ENCODE peak calls at places on chromosomes 2 and 18, in eight cellular contexts. One of them, this sample, is unnamed. For H3K4me1, the result is how much of the 10 kb centered on the place peaks cover.

GRCh38 chr18:26865557-26865956 is at the start of gene AQP4:
- DNase-seq in hepatocyte: no peak
- DNase-seq in PC-9: no peak
- DNase-seq in neural progenitor cell: peak
- DNase-seq in OCI-LY7: no peak
- DNase-seq in GM23248: no peak
- DNase-seq in GM23338: peak
- DNase-seq in mammary epithelial cell: no peak
- DNase-seq in this sample: no peak

GRCh38 chr2:240810621-240811020 is 9.4 kb downstream of the KIF1A start:
- DNase-seq in hepatocyte: no peak
- DNase-seq in PC-9: no peak
- DNase-seq in neural progenitor cell: no peak
- DNase-seq in OCI-LY7: no peak
- DNase-seq in GM23248: no peak
- DNase-seq in GM23338: no peak
- DNase-seq in mammary epithelial cell: no peak
- DNase-seq in this sample: no peak

GRCh38 chr2:43676322-43677050 is at the start of gene C1GALT1C1L:
- DNase-seq in hepatocyte: peak
- DNase-seq in PC-9: peak
- DNase-seq in neural progenitor cell: no peak
- DNase-seq in OCI-LY7: no peak
- DNase-seq in GM23248: peak
- DNase-seq in GM23338: peak
- DNase-seq in mammary epithelial cell: peak
- DNase-seq in this sample: peak

GRCh38 chr2:139162456-139162855 is 382.3 kb upstream of the NXPH2 start:
- DNase-seq in hepatocyte: no peak
- DNase-seq in PC-9: no peak
- DNase-seq in neural progenitor cell: no peak
- DNase-seq in OCI-LY7: no peak
- DNase-seq in GM23248: no peak
- DNase-seq in GM23338: no peak
- DNase-seq in mammary epithelial cell: no peak
- DNase-seq in this sample: no peak

GRCh38 chr18:3485153-3486149 is 35.5 kb downstream of the TGIF1 start:
- DNase-seq in hepatocyte: no peak
- DNase-seq in PC-9: no peak
- DNase-seq in neural progenitor cell: no peak
- DNase-seq in OCI-LY7: no peak
- DNase-seq in GM23248: no peak
- DNase-seq in GM23338: no peak
- DNase-seq in mammary epithelial cell: no peak
- DNase-seq in this sample: no peak

GRCh38 chr2:18445412-18446320 is 114.8 kb downstream of the RDH14 start:
- DNase-seq in hepatocyte: no peak
- DNase-seq in PC-9: no peak
- DNase-seq in neural progenitor cell: no peak
- DNase-seq in OCI-LY7: no peak
- DNase-seq in GM23248: peak
- DNase-seq in GM23338: no peak
- DNase-seq in mammary epithelial cell: no peak
- DNase-seq in this sample: no peak

GRCh38 chr18:7921938-7922587 is 354.9 kb downstream of the PTPRM start:
- DNase-seq in hepatocyte: peak
- DNase-seq in PC-9: peak
- DNase-seq in neural progenitor cell: no peak
- DNase-seq in OCI-LY7: no peak
- DNase-seq in GM23248: peak
- DNase-seq in GM23338: no peak
- DNase-seq in mammary epithelial cell: peak
- DNase-seq in this sample: no peak

GRCh38 chr2:3302751-3303582 is 74.7 kb downstream of the EIPR1 start:
- DNase-seq in hepatocyte: no peak
- DNase-seq in PC-9: no peak
- DNase-seq in neural progenitor cell: peak
- DNase-seq in OCI-LY7: no peak
- DNase-seq in GM23248: no peak
- DNase-seq in GM23338: no peak
- DNase-seq in mammary epithelial cell: no peak
- DNase-seq in this sample: peak

GRCh38 chr18:10514082-10514481 is 11.7 kb upstream of the NAPG start:
- DNase-seq in hepatocyte: no peak
- DNase-seq in PC-9: no peak
- DNase-seq in neural progenitor cell: no peak
- DNase-seq in OCI-LY7: no peak
- DNase-seq in GM23248: no peak
- DNase-seq in GM23338: no peak
- DNase-seq in mammary epithelial cell: no peak
- DNase-seq in this sample: no peak

GRCh38 chr2:114108819-114109416 is 219.0 kb downstream of the ACTR3 start:
- DNase-seq in hepatocyte: no peak
- DNase-seq in PC-9: no peak
- DNase-seq in neural progenitor cell: peak
- DNase-seq in OCI-LY7: no peak
- DNase-seq in GM23248: no peak
- DNase-seq in GM23338: peak
- DNase-seq in mammary epithelial cell: no peak
- DNase-seq in this sample: no peak

GRCh38 chr2:170525566-170525900 is 189.6 kb upstream of the SP5 start:
- DNase-seq in hepatocyte: peak
- DNase-seq in PC-9: peak
- DNase-seq in neural progenitor cell: no peak
- DNase-seq in OCI-LY7: no peak
- DNase-seq in GM23248: peak
- DNase-seq in GM23338: no peak
- DNase-seq in mammary epithelial cell: peak
- DNase-seq in this sample: peak

DNA sequence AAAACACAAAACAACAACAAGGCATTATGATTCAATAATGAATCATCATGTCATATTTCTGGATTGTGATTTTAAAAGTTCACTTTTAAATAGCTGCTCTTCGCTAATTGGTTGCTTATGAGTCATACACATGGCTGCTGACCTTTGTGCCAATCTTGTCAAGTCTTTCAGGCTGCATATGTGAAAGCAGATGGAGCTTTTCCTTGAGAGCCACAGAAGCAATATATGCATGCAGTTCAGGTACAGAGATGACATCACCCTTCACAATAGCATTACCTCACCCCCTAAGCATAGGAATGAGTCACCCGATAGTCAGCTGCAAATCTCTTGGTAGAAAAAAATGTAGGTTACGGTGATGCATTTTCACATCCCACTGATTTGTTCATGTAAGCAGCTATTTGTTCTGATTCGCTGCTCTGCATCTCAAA is 27.2 kb downstream of the EIF2AK3 start:
- DNase-seq in hepatocyte: peak
- DNase-seq in PC-9: peak
- DNase-seq in neural progenitor cell: peak
- DNase-seq in OCI-LY7: peak
- DNase-seq in GM23248: peak
- DNase-seq in GM23338: peak
- DNase-seq in mammary epithelial cell: peak
- DNase-seq in this sample: peak
- H3K4me1 ChIP-seq in hepatocyte: under half
- H3K4me1 ChIP-seq in PC-9: under half
- H3K4me1 ChIP-seq in neural progenitor cell: half or more
- H3K4me1 ChIP-seq in OCI-LY7: half or more
- H3K4me1 ChIP-seq in GM23248: under half
- H3K4me1 ChIP-seq in GM23338: under half
- H3K4me1 ChIP-seq in mammary epithelial cell: under half
- H3K4me1 ChIP-seq in this sample: under half

DNA sequence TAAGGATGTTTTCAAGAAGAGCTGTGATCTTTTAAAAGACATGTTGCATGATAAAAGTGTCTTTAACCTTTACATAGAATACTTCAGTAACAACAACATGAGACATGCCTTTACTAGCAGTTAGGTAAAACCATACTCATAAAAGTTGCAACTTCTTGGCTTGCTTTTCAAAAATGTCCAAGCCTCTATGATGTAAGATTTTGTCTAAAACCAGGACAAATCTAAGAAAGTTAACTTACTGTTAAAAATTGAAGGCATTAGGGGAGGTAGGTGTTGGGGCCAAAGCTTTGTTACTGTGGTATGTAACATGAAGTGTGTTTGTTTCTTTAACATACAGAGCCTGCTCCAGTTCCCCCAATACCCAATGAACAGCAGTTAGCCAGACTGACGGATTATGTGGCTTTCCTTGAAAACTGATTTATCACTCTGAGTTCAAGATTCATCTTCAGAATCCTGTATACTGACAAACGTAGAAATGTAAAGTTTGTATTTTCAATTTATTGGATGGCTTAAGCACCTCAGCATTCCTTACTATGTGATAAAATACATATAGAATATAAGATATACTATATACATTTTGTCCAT is 11.7 kb downstream of the COPS8 start:
- DNase-seq in hepatocyte: no peak
- DNase-seq in PC-9: no peak
- DNase-seq in neural progenitor cell: no peak
- DNase-seq in OCI-LY7: no peak
- DNase-seq in GM23248: peak
- DNase-seq in GM23338: no peak
- DNase-seq in mammary epithelial cell: peak
- DNase-seq in this sample: no peak
- H3K4me2 ChIP-seq in hepatocyte: no peak
- H3K4me2 ChIP-seq in PC-9: no peak
- H3K4me2 ChIP-seq in neural progenitor cell: no peak
- H3K4me2 ChIP-seq in OCI-LY7: no peak
- H3K4me2 ChIP-seq in GM23248: peak
- H3K4me2 ChIP-seq in GM23338: no peak
- H3K4me2 ChIP-seq in mammary epithelial cell: peak
- H3K4me2 ChIP-seq in this sample: peak

DNA sequence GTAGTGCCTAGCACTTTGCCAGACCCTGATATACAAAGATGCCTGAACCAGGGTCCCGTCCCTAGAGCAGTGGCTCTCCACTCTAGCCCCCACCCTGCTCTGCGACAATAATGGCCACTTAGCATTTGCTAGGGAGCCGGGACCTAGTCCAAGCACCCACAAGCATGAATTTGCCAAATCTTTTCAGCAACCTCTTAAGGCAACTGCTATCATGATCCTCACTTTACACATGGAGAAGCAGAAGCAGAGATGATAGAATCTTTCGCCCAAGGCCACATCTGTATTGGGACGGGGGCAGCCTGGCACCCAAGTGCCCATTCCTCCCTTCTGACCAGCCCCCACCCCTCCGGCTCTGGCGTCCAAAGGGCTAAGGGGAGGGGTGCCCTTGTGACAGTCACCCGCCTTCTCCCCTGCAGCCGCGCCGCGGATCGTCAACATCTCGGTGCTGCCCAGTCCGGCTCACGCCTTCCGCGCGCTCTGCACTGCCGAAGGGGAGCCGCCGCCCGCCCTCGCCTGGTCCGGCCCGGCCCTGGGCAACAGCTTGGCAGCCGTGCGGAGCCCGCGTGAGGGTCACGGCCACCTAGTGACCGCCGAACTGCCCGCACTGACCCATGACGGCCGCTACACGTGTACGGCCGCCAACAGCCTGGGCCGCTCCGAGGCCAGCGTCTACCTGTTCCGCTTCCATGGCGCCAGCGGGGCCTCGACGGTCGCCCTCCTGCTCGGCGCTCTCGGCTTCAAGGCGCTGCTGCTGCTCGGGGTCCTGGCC is 13.0 kb downstream of the SIGLEC15 start:
- DNase-seq in hepatocyte: no peak
- DNase-seq in PC-9: no peak
- DNase-seq in neural progenitor cell: no peak
- DNase-seq in OCI-LY7: no peak
- DNase-seq in GM23248: peak
- DNase-seq in GM23338: no peak
- DNase-seq in mammary epithelial cell: no peak
- DNase-seq in this sample: no peak
- H3K4me1 ChIP-seq in hepatocyte: under half
- H3K4me1 ChIP-seq in PC-9: under half
- H3K4me1 ChIP-seq in neural progenitor cell: under half
- H3K4me1 ChIP-seq in OCI-LY7: under half
- H3K4me1 ChIP-seq in GM23248: under half
- H3K4me1 ChIP-seq in GM23338: under half
- H3K4me1 ChIP-seq in mammary epithelial cell: under half
- H3K4me1 ChIP-seq in this sample: under half

GRCh38 chr18:54720590-54720989 is 107.7 kb upstream of the RAB27B start:
- DNase-seq in hepatocyte: no peak
- DNase-seq in PC-9: no peak
- DNase-seq in neural progenitor cell: no peak
- DNase-seq in OCI-LY7: no peak
- DNase-seq in GM23248: no peak
- DNase-seq in GM23338: no peak
- DNase-seq in mammary epithelial cell: no peak
- DNase-seq in this sample: no peak

GRCh38 chr18:54718436-54718773 is 109.9 kb upstream of the RAB27B start:
- DNase-seq in hepatocyte: no peak
- DNase-seq in PC-9: no peak
- DNase-seq in neural progenitor cell: no peak
- DNase-seq in OCI-LY7: no peak
- DNase-seq in GM23248: no peak
- DNase-seq in GM23338: no peak
- DNase-seq in mammary epithelial cell: no peak
- DNase-seq in this sample: no peak

GRCh38 chr18:54713386-54713785 is 114.9 kb upstream of the RAB27B start:
- DNase-seq in hepatocyte: no peak
- DNase-seq in PC-9: no peak
- DNase-seq in neural progenitor cell: no peak
- DNase-seq in OCI-LY7: no peak
- DNase-seq in GM23248: no peak
- DNase-seq in GM23338: no peak
- DNase-seq in mammary epithelial cell: no peak
- DNase-seq in this sample: no peak

GRCh38 chr18:54716586-54716985 is 111.7 kb upstream of the RAB27B start:
- DNase-seq in hepatocyte: no peak
- DNase-seq in PC-9: no peak
- DNase-seq in neural progenitor cell: no peak
- DNase-seq in OCI-LY7: no peak
- DNase-seq in GM23248: no peak
- DNase-seq in GM23338: no peak
- DNase-seq in mammary epithelial cell: no peak
- DNase-seq in this sample: no peak

DNA sequence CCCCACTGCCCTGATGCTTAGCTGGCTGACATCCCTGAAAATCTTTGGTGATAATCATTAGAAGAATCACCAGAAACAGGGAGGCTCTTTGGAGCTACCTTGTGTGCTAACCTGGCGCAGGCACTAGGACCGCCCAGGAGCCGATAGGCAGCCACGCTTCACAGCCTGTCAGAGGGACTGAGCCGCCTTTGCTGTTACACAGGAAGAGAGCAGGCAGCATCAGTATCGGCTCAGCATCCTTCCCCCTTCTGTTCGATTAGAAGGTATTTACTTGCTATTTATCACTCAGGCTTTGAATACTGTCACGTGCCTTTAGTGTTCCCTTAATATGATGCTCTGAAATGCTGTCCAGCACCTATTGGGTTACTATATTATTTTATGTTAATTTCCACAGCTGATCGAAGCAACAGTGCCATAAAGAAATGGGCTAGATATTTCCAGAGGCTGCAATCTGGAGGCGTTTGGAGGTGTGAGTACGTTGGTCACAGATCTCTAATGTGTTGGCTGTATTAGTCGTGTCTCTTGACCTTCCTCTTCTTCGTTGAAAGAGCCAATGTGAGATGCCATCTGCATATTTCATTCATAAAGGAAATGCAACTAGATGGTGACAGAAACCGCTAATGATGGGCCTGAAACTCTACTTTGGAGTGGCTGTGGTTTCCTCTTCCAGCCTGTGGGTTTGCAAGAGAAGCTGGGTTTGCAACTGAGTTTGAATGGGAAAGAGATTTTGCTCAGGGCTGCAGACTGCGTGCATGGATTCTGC is 110.4 kb upstream of the RAB27B start:
- DNase-seq in hepatocyte: no peak
- DNase-seq in PC-9: no peak
- DNase-seq in neural progenitor cell: peak
- DNase-seq in OCI-LY7: peak
- DNase-seq in GM23248: no peak
- DNase-seq in GM23338: peak
- DNase-seq in mammary epithelial cell: no peak
- DNase-seq in this sample: peak
- H3K4me2 ChIP-seq in hepatocyte: peak
- H3K4me2 ChIP-seq in PC-9: no peak
- H3K4me2 ChIP-seq in neural progenitor cell: peak
- H3K4me2 ChIP-seq in OCI-LY7: peak
- H3K4me2 ChIP-seq in GM23248: no peak
- H3K4me2 ChIP-seq in GM23338: peak
- H3K4me2 ChIP-seq in mammary epithelial cell: no peak
- H3K4me2 ChIP-seq in this sample: peak